ENCODE peak calls at places on chromosomes 5 and 9, in ten cellular contexts. G is ovary, I is stomach, P is tibial nerve, Q is transverse colon, Z is upper lobe of left lung, A is SK-N-SH, C is HepG2, V is suprapubic skin, U is esophagus muscularis mucosa. J is an unnamed sample.

GRCh38 chr5:75465480-75465879 is 45.9 kb downstream of the CERT1 start:
- DNase-seq in U (no peak), Q (no peak), A (no peak), V (no peak), G (no peak), Z (no peak), I (no peak), C (no peak), P (no peak), J (no peak)

GRCh38 chr5:72427488-72428437 is 79.4 kb downstream of the ZNF366 start:
- DNase-seq in I (no peak), Z (no peak), Q (no peak), V (no peak), U (no peak), P (no peak), G (no peak), A (no peak), C (no peak), J (no peak)

GRCh38 chr5:31626156-31626555 is 12.8 kb upstream of the PDZD2 start:
- DNase-seq in G (no peak), P (no peak), C (no peak), V (no peak), I (no peak), A (peak; percentile 28), U (no peak), Z (no peak), Q (no peak), J (no peak)

GRCh38 chr5:118017536-118017935 is 970.8 kb downstream of the DTWD2 start:
- DNase-seq in Q (no peak), U (no peak), V (no peak), G (no peak), A (no peak), Z (no peak), P (no peak), C (no peak), I (no peak), J (no peak)

GRCh38 chr5:179766021-179766725 is 27.6 kb upstream of the LTC4S start:
- DNase-seq in Q (no peak), G (no peak), P (no peak), I (no peak), Z (peak; percentile 70), V (no peak), C (no peak), U (no peak), A (peak; percentile 43), J (no peak)

GRCh38 chr5:161064800-161065199 is 212.8 kb upstream of the ATP10B start:
- DNase-seq in Q (no peak), V (no peak), A (no peak), U (no peak), I (no peak), Z (no peak), C (no peak), G (no peak), P (no peak), J (no peak)

GRCh38 chr9:20551835-20552234 is 70.5 kb downstream of the MLLT3 start:
- DNase-seq in G (no peak), U (no peak), I (no peak), C (no peak), Z (no peak), Q (no peak), V (no peak), P (no peak), A (no peak), J (no peak)

GRCh38 chr5:149780043-149780737 is 50.1 kb downstream of the PPARGC1B start:
- DNase-seq in C (no peak), P (no peak), I (no peak), V (no peak), Z (peak; percentile 37), Q (no peak), A (no peak), U (no peak), G (no peak), J (no peak)

GRCh38 chr5:17304282-17304681 is 86.9 kb downstream of the BASP1 start:
- DNase-seq in P (no peak), V (no peak), C (no peak), A (no peak), Z (no peak), G (no peak), I (no peak), Q (no peak), U (no peak), J (no peak)

GRCh38 chr9:38126730-38127129 is 57.7 kb upstream of the SHB start:
- DNase-seq in A (no peak), U (no peak), Q (no peak), G (no peak), V (no peak), C (no peak), Z (no peak), P (no peak), I (no peak), J (no peak)

GRCh38 chr9:136901516-136902258 is 15.4 kb downstream of the TRAF2 start:
- DNase-seq in Q (peak; percentile 79), Z (peak; percentile 62), G (no peak), V (no peak), C (peak; percentile 88), P (no peak), A (no peak), I (peak; percentile 57), U (no peak), J (no peak)

GRCh38 chr5:55308254-55308836 is 556 bp downstream of the MTREX start:
- DNase-seq in U (no peak), V (no peak), A (peak; percentile 33), I (no peak), Z (no peak), G (no peak), P (no peak), Q (peak; percentile 13), C (peak; percentile 4), J (no peak)

GRCh38 chr5:103404483-103404882 is 145.9 kb downstream of the MACIR start:
- DNase-seq in C (no peak), A (no peak), G (no peak), I (no peak), Z (no peak), Q (no peak), P (no peak), V (no peak), U (no peak), J (no peak)

DNA sequence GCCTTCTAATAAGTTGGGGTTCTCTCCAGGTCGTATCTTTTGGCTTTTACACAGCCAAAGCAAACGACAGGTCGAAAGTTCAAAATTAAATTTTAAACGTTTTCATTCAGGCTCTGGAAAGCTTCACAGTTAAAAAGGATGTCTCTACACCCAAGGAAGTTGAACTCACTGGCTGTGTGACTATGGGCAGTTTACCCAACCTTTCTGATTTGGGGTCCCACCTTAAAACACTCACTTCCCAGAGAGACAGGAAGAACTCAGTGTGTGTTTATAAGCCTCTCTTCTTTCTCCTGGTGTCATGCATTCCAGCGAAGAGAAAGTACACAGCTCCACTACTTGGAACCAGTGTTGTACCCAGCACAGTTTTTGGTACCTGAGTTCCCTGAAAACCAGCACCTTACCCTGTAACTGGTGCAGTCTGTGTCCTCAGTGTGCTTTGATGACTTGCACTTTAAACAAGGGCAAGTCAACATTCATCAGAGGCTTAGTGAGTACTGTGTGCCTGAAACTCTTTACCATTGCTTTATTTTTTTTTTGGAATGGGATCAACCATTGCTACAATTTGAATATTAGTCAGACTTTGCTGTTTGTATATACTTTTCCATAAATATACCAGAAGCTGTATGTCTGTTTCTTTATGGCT is 1.7 kb downstream of the SRD5A1 start:
- DNase-seq in P (no peak), A (no peak), I (no peak), U (no peak), Q (no peak), C (peak; percentile 32), Z (no peak), V (no peak), G (no peak), J (no peak)
- TF ChIP-seq EP300 in P (no peak), A (no peak), I (no peak), U (no peak), Q (no peak), C (no peak), Z (no peak), V (no peak), G (no peak), J (no peak)

GRCh38 chr5:171639236-171639635 is 146.4 kb upstream of the SMIM23 start:
- DNase-seq in Q (no peak), V (no peak), A (no peak), I (no peak), C (no peak), G (no peak), P (no peak), Z (no peak), U (no peak), J (no peak)

GRCh38 chr5:171635846-171636245 is 149.8 kb upstream of the SMIM23 start:
- DNase-seq in V (no peak), I (no peak), G (no peak), U (no peak), Q (no peak), Z (no peak), C (no peak), P (no peak), A (no peak), J (no peak)

GRCh38 chr5:171639966-171640365 is 145.7 kb upstream of the SMIM23 start:
- DNase-seq in Q (no peak), C (no peak), G (no peak), Z (no peak), V (no peak), U (no peak), P (no peak), I (no peak), A (no peak), J (no peak)

GRCh38 chr5:171640396-171640981 is 145.1 kb upstream of the SMIM23 start:
- DNase-seq in V (no peak), Q (no peak), C (no peak), Z (no peak), A (no peak), P (no peak), G (no peak), U (no peak), I (no peak), J (no peak)

GRCh38 chr5:171637811-171638210 is 147.8 kb upstream of the SMIM23 start:
- DNase-seq in C (no peak), P (no peak), I (no peak), A (no peak), V (no peak), G (no peak), Q (no peak), Z (no peak), U (no peak), J (no peak)
- H3K27me3 ChIP-seq in C (peaks cover 6% of the 10 kb centered on the region), P (no peaks in the 10 kb centered on the region), I (peaks cover 7% of the 10 kb centered on the region), A (no peaks in the 10 kb centered on the region), V (peaks cover 11% of the 10 kb centered on the region), G (no peaks in the 10 kb centered on the region), Q (peaks cover 2% of the 10 kb centered on the region), Z (no peaks in the 10 kb centered on the region), U (no peaks in the 10 kb centered on the region), J (no peaks in the 10 kb centered on the region)

GRCh38 chr5:173412566-173412965 is 84.4 kb upstream of the STC2 start:
- DNase-seq in Z (peak; percentile 59), A (no peak), C (no peak), P (no peak), U (no peak), V (no peak), G (no peak), Q (no peak), I (no peak), J (peak; percentile 64)
- TF ChIP-seq EP300 in Z (no peak), A (no peak), C (no peak), P (no peak), U (no peak), V (no peak), G (no peak), Q (no peak), I (no peak), J (no peak)

DNA sequence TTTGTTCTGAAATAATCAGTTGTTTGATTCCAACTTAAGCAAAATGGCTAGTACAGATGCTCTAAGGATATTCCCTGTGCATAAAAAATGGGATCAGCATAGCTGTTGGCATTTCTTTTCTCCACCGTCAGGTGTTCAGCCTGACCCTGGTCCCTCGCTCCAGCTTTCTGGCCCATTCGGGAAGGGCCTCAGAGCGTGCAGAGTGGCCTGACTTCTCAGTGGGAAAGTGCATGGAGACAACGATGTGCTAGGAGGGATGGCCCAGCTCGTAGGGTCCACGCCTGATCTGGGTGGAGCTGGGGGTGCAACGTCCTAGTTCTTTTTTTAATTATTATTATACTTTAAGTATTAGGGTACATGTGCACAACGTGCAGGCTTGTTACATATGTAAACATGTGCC is 319.1 kb upstream of the IRX4 start:
- DNase-seq in A (no peak), G (no peak), U (no peak), V (no peak), C (no peak), Z (no peak), I (no peak), Q (no peak), P (no peak), J (no peak)
- H3K27me3 ChIP-seq in A (peaks cover 68% of the 10 kb centered on the region), G (no peaks in the 10 kb centered on the region), U (no peaks in the 10 kb centered on the region), V (peaks cover 10% of the 10 kb centered on the region), C (peaks cover 30% of the 10 kb centered on the region), Z (no peaks in the 10 kb centered on the region), I (peaks cover 13% of the 10 kb centered on the region), Q (peaks cover 5% of the 10 kb centered on the region), P (peaks cover 4% of the 10 kb centered on the region), J (peaks cover 12% of the 10 kb centered on the region)

J was measured in sigmoid colon.